ENCODE peak calls at places on chromosomes 12 and 14, in ten cellular contexts. One of them, this sample, is unnamed.

GRCh38 chr14:100540141-100540925 is 46.9 kb downstream of the BEGAIN start:
- DNase-seq in nephron progenitor cell: peak
- DNase-seq in PC-3: no peak
- DNase-seq in ecto neural progenitor cell: no peak
- DNase-seq in AG09309: no peak
- DNase-seq in mucosa of gallbladder: no peak
- DNase-seq in smooth muscle cell of the brain vasculature: no peak
- DNase-seq in activated naive CD4-positive, alpha-beta T cell treated with anti-CD3 and anti-CD28 coated beads, Interleukin-2, amount 10 ng/mL, durations not matched to agents 7 days and 5 days: no peak
- DNase-seq in AG20443: no peak
- DNase-seq in nucleus accumbens: no peak
- DNase-seq in this sample: peak

GRCh38 chr12:8692573-8692972 is 5.2 kb upstream of the RIMKLB start:
- DNase-seq in nephron progenitor cell: peak
- DNase-seq in PC-3: no peak
- DNase-seq in ecto neural progenitor cell: peak
- DNase-seq in AG09309: no peak
- DNase-seq in mucosa of gallbladder: peak
- DNase-seq in smooth muscle cell of the brain vasculature: no peak
- DNase-seq in activated naive CD4-positive, alpha-beta T cell treated with anti-CD3 and anti-CD28 coated beads, Interleukin-2, amount 10 ng/mL, durations not matched to agents 7 days and 5 days: no peak
- DNase-seq in AG20443: peak
- DNase-seq in nucleus accumbens: peak
- DNase-seq in this sample: no peak

GRCh38 chr14:92952497-92953298 is 29.7 kb downstream of the CHGA start:
- DNase-seq in nephron progenitor cell: no peak
- DNase-seq in PC-3: no peak
- DNase-seq in ecto neural progenitor cell: no peak
- DNase-seq in AG09309: no peak
- DNase-seq in mucosa of gallbladder: no peak
- DNase-seq in smooth muscle cell of the brain vasculature: no peak
- DNase-seq in activated naive CD4-positive, alpha-beta T cell treated with anti-CD3 and anti-CD28 coated beads, Interleukin-2, amount 10 ng/mL, durations not matched to agents 7 days and 5 days: no peak
- DNase-seq in AG20443: no peak
- DNase-seq in nucleus accumbens: no peak
- DNase-seq in this sample: no peak

GRCh38 chr12:91179315-91179714 is 3.3 kb downstream of the DCN start:
- DNase-seq in nephron progenitor cell: no peak
- DNase-seq in PC-3: peak
- DNase-seq in ecto neural progenitor cell: no peak
- DNase-seq in AG09309: no peak
- DNase-seq in mucosa of gallbladder: no peak
- DNase-seq in smooth muscle cell of the brain vasculature: no peak
- DNase-seq in activated naive CD4-positive, alpha-beta T cell treated with anti-CD3 and anti-CD28 coated beads, Interleukin-2, amount 10 ng/mL, durations not matched to agents 7 days and 5 days: no peak
- DNase-seq in AG20443: no peak
- DNase-seq in nucleus accumbens: no peak
- DNase-seq in this sample: no peak

GRCh38 chr12:96132819-96133218 is 61.4 kb upstream of the ELK3 start:
- DNase-seq in nephron progenitor cell: no peak
- DNase-seq in PC-3: peak
- DNase-seq in ecto neural progenitor cell: no peak
- DNase-seq in AG09309: no peak
- DNase-seq in mucosa of gallbladder: no peak
- DNase-seq in smooth muscle cell of the brain vasculature: no peak
- DNase-seq in activated naive CD4-positive, alpha-beta T cell treated with anti-CD3 and anti-CD28 coated beads, Interleukin-2, amount 10 ng/mL, durations not matched to agents 7 days and 5 days: peak
- DNase-seq in AG20443: no peak
- DNase-seq in nucleus accumbens: no peak
- DNase-seq in this sample: no peak

GRCh38 chr12:44510510-44510909 is 365.6 kb downstream of the NELL2 start:
- DNase-seq in nephron progenitor cell: no peak
- DNase-seq in PC-3: peak
- DNase-seq in ecto neural progenitor cell: no peak
- DNase-seq in AG09309: no peak
- DNase-seq in mucosa of gallbladder: no peak
- DNase-seq in smooth muscle cell of the brain vasculature: no peak
- DNase-seq in activated naive CD4-positive, alpha-beta T cell treated with anti-CD3 and anti-CD28 coated beads, Interleukin-2, amount 10 ng/mL, durations not matched to agents 7 days and 5 days: no peak
- DNase-seq in AG20443: no peak
- DNase-seq in nucleus accumbens: no peak
- DNase-seq in this sample: no peak

GRCh38 chr12:118330421-118331018 is 42.2 kb downstream of the TAOK3 start:
- DNase-seq in nephron progenitor cell: no peak
- DNase-seq in PC-3: no peak
- DNase-seq in ecto neural progenitor cell: no peak
- DNase-seq in AG09309: peak
- DNase-seq in mucosa of gallbladder: no peak
- DNase-seq in smooth muscle cell of the brain vasculature: no peak
- DNase-seq in activated naive CD4-positive, alpha-beta T cell treated with anti-CD3 and anti-CD28 coated beads, Interleukin-2, amount 10 ng/mL, durations not matched to agents 7 days and 5 days: no peak
- DNase-seq in AG20443: no peak
- DNase-seq in nucleus accumbens: no peak
- DNase-seq in this sample: no peak

GRCh38 chr14:69324341-69324931 is 64.5 kb downstream of the GALNT16 start:
- DNase-seq in nephron progenitor cell: no peak
- DNase-seq in PC-3: no peak
- DNase-seq in ecto neural progenitor cell: no peak
- DNase-seq in AG09309: no peak
- DNase-seq in mucosa of gallbladder: no peak
- DNase-seq in smooth muscle cell of the brain vasculature: no peak
- DNase-seq in activated naive CD4-positive, alpha-beta T cell treated with anti-CD3 and anti-CD28 coated beads, Interleukin-2, amount 10 ng/mL, durations not matched to agents 7 days and 5 days: peak
- DNase-seq in AG20443: no peak
- DNase-seq in nucleus accumbens: no peak
- DNase-seq in this sample: no peak

GRCh38 chr12:127809236-127809635 is 457.7 kb upstream of the TMEM132C start:
- DNase-seq in nephron progenitor cell: no peak
- DNase-seq in PC-3: peak
- DNase-seq in ecto neural progenitor cell: no peak
- DNase-seq in AG09309: peak
- DNase-seq in mucosa of gallbladder: peak
- DNase-seq in smooth muscle cell of the brain vasculature: no peak
- DNase-seq in activated naive CD4-positive, alpha-beta T cell treated with anti-CD3 and anti-CD28 coated beads, Interleukin-2, amount 10 ng/mL, durations not matched to agents 7 days and 5 days: no peak
- DNase-seq in AG20443: peak
- DNase-seq in nucleus accumbens: no peak
- DNase-seq in this sample: no peak

GRCh38 chr12:17416748-17417147 is 673.2 kb downstream of the RERGL start:
- DNase-seq in nephron progenitor cell: no peak
- DNase-seq in PC-3: no peak
- DNase-seq in ecto neural progenitor cell: no peak
- DNase-seq in AG09309: no peak
- DNase-seq in mucosa of gallbladder: no peak
- DNase-seq in smooth muscle cell of the brain vasculature: no peak
- DNase-seq in activated naive CD4-positive, alpha-beta T cell treated with anti-CD3 and anti-CD28 coated beads, Interleukin-2, amount 10 ng/mL, durations not matched to agents 7 days and 5 days: no peak
- DNase-seq in AG20443: no peak
- DNase-seq in nucleus accumbens: no peak
- DNase-seq in this sample: no peak

GRCh38 chr14:41285193-41285748 is 321.4 kb upstream of the LRFN5 start:
- DNase-seq in nephron progenitor cell: peak
- DNase-seq in PC-3: peak
- DNase-seq in ecto neural progenitor cell: peak
- DNase-seq in AG09309: no peak
- DNase-seq in mucosa of gallbladder: peak
- DNase-seq in smooth muscle cell of the brain vasculature: no peak
- DNase-seq in activated naive CD4-positive, alpha-beta T cell treated with anti-CD3 and anti-CD28 coated beads, Interleukin-2, amount 10 ng/mL, durations not matched to agents 7 days and 5 days: peak
- DNase-seq in AG20443: no peak
- DNase-seq in nucleus accumbens: no peak
- DNase-seq in this sample: no peak

GRCh38 chr12:47698055-47698454 is 7.8 kb downstream of the RPAP3 start:
- DNase-seq in nephron progenitor cell: no peak
- DNase-seq in PC-3: no peak
- DNase-seq in ecto neural progenitor cell: no peak
- DNase-seq in AG09309: no peak
- DNase-seq in mucosa of gallbladder: no peak
- DNase-seq in smooth muscle cell of the brain vasculature: no peak
- DNase-seq in activated naive CD4-positive, alpha-beta T cell treated with anti-CD3 and anti-CD28 coated beads, Interleukin-2, amount 10 ng/mL, durations not matched to agents 7 days and 5 days: no peak
- DNase-seq in AG20443: no peak
- DNase-seq in nucleus accumbens: no peak
- DNase-seq in this sample: no peak

GRCh38 chr12:52086366-52086765 is 6.9 kb downstream of the SMIM41 start:
- DNase-seq in nephron progenitor cell: no peak
- DNase-seq in PC-3: no peak
- DNase-seq in ecto neural progenitor cell: no peak
- DNase-seq in AG09309: no peak
- DNase-seq in mucosa of gallbladder: no peak
- DNase-seq in smooth muscle cell of the brain vasculature: no peak
- DNase-seq in activated naive CD4-positive, alpha-beta T cell treated with anti-CD3 and anti-CD28 coated beads, Interleukin-2, amount 10 ng/mL, durations not matched to agents 7 days and 5 days: no peak
- DNase-seq in AG20443: peak
- DNase-seq in nucleus accumbens: no peak
- DNase-seq in this sample: no peak

GRCh38 chr14:57736391-57736790 is 129.5 kb downstream of the SLC35F4 start:
- DNase-seq in nephron progenitor cell: no peak
- DNase-seq in PC-3: no peak
- DNase-seq in ecto neural progenitor cell: no peak
- DNase-seq in AG09309: no peak
- DNase-seq in mucosa of gallbladder: no peak
- DNase-seq in smooth muscle cell of the brain vasculature: no peak
- DNase-seq in activated naive CD4-positive, alpha-beta T cell treated with anti-CD3 and anti-CD28 coated beads, Interleukin-2, amount 10 ng/mL, durations not matched to agents 7 days and 5 days: no peak
- DNase-seq in AG20443: no peak
- DNase-seq in nucleus accumbens: no peak
- DNase-seq in this sample: no peak

GRCh38 chr12:1104088-1104800 is 113.2 kb downstream of the ERC1 start:
- DNase-seq in nephron progenitor cell: no peak
- DNase-seq in PC-3: no peak
- DNase-seq in ecto neural progenitor cell: no peak
- DNase-seq in AG09309: no peak
- DNase-seq in mucosa of gallbladder: no peak
- DNase-seq in smooth muscle cell of the brain vasculature: no peak
- DNase-seq in activated naive CD4-positive, alpha-beta T cell treated with anti-CD3 and anti-CD28 coated beads, Interleukin-2, amount 10 ng/mL, durations not matched to agents 7 days and 5 days: no peak
- DNase-seq in AG20443: no peak
- DNase-seq in nucleus accumbens: no peak
- DNase-seq in this sample: no peak

GRCh38 chr14:73612339-73613045 is at the start of gene ACOT6:
- DNase-seq in nephron progenitor cell: peak
- DNase-seq in PC-3: peak
- DNase-seq in ecto neural progenitor cell: peak
- DNase-seq in AG09309: peak
- DNase-seq in mucosa of gallbladder: peak
- DNase-seq in smooth muscle cell of the brain vasculature: no peak
- DNase-seq in activated naive CD4-positive, alpha-beta T cell treated with anti-CD3 and anti-CD28 coated beads, Interleukin-2, amount 10 ng/mL, durations not matched to agents 7 days and 5 days: peak
- DNase-seq in AG20443: peak
- DNase-seq in nucleus accumbens: peak
- DNase-seq in this sample: peak

GRCh38 chr12:69240625-69240984 is 1.2 kb downstream of the CPSF6 start:
- DNase-seq in nephron progenitor cell: no peak
- DNase-seq in PC-3: no peak
- DNase-seq in ecto neural progenitor cell: no peak
- DNase-seq in AG09309: no peak
- DNase-seq in mucosa of gallbladder: no peak
- DNase-seq in smooth muscle cell of the brain vasculature: no peak
- DNase-seq in activated naive CD4-positive, alpha-beta T cell treated with anti-CD3 and anti-CD28 coated beads, Interleukin-2, amount 10 ng/mL, durations not matched to agents 7 days and 5 days: peak
- DNase-seq in AG20443: peak
- DNase-seq in nucleus accumbens: no peak
- DNase-seq in this sample: no peak

GRCh38 chr12:72035625-72036024 is 97.0 kb downstream of the TPH2 start:
- DNase-seq in nephron progenitor cell: no peak
- DNase-seq in PC-3: no peak
- DNase-seq in ecto neural progenitor cell: no peak
- DNase-seq in AG09309: no peak
- DNase-seq in mucosa of gallbladder: no peak
- DNase-seq in smooth muscle cell of the brain vasculature: no peak
- DNase-seq in activated naive CD4-positive, alpha-beta T cell treated with anti-CD3 and anti-CD28 coated beads, Interleukin-2, amount 10 ng/mL, durations not matched to agents 7 days and 5 days: no peak
- DNase-seq in AG20443: no peak
- DNase-seq in nucleus accumbens: no peak
- DNase-seq in this sample: no peak

GRCh38 chr12:43805149-43805856 is 814 bp downstream of the TWF1 start:
- DNase-seq in nephron progenitor cell: no peak
- DNase-seq in PC-3: no peak
- DNase-seq in ecto neural progenitor cell: no peak
- DNase-seq in AG09309: no peak
- DNase-seq in mucosa of gallbladder: no peak
- DNase-seq in smooth muscle cell of the brain vasculature: no peak
- DNase-seq in activated naive CD4-positive, alpha-beta T cell treated with anti-CD3 and anti-CD28 coated beads, Interleukin-2, amount 10 ng/mL, durations not matched to agents 7 days and 5 days: no peak
- DNase-seq in AG20443: no peak
- DNase-seq in nucleus accumbens: no peak
- DNase-seq in this sample: no peak

This sample was measured in CD14-positive monocyte.